ENCODE peak calls at places on chromosomes 6 and 20, in seven cellular contexts. S, A, X, G, C, K and N are unnamed samples.

GRCh38 chr20:7375905-7376304 is 564.4 kb downstream of the HAO1 start:
- DNase-seq in S (peak; percentile 49), A (peak; percentile 3), X (no peak), G (no peak), C (no peak), K (peak; percentile 55), N (no peak)

GRCh38 chr6:3822747-3823445 is 26.3 kb upstream of the FAM50B start:
- DNase-seq in S (peak; percentile 59), A (no peak), X (peak; percentile 54), G (no peak), C (no peak), K (no peak), N (no peak)

GRCh38 chr20:3565851-3566250 is 95.0 kb downstream of the ATRN start:
- DNase-seq in S (no peak), A (no peak), X (no peak), G (no peak), C (no peak), K (no peak), N (no peak)

GRCh38 chr6:14784596-14785360 is 461.1 kb upstream of the JARID2 start:
- DNase-seq in S (no peak), A (no peak), X (no peak), G (no peak), C (no peak), K (no peak), N (no peak)

GRCh38 chr6:10081075-10081474 is 333.8 kb downstream of the TFAP2A start:
- DNase-seq in S (no peak), A (no peak), X (no peak), G (no peak), C (no peak), K (no peak), N (no peak)

GRCh38 chr6:17061097-17061496 is 40.8 kb upstream of the STMND1 start:
- DNase-seq in S (no peak), A (no peak), X (no peak), G (no peak), C (no peak), K (no peak), N (no peak)

GRCh38 chr20:44572551-44573500 is 9.6 kb upstream of the PKIG start:
- DNase-seq in S (peak; percentile 94), A (no peak), X (peak; percentile 92), G (peak; percentile 82), C (no peak), K (peak; percentile 87), N (no peak)

GRCh38 chr6:148998704-148999103 is 251.9 kb downstream of the UST start:
- DNase-seq in S (peak; percentile 65), A (no peak), X (peak; percentile 83), G (no peak), C (no peak), K (peak; percentile 35), N (no peak)

GRCh38 chr6:26205161-26205624 is 118.0 kb downstream of the HFE start:
- DNase-seq in S (peak; percentile 93), A (peak; percentile 73), X (peak; percentile 90), G (peak; percentile 61), C (peak; percentile 72), K (peak; percentile 94), N (no peak)

GRCh38 chr6:109001554-109001953 is 93.1 kb downstream of the SESN1 start:
- DNase-seq in S (no peak), A (no peak), X (no peak), G (no peak), C (no peak), K (peak; percentile 22), N (no peak)

GRCh38 chr6:112040933-112041332 is 13.0 kb upstream of the CCN6 start:
- DNase-seq in S (peak; percentile 42), A (no peak), X (no peak), G (no peak), C (no peak), K (no peak), N (no peak)

GRCh38 chr6:107805504-107805903 is 18.6 kb downstream of the SCML4 start:
- DNase-seq in S (no peak), A (no peak), X (no peak), G (no peak), C (no peak), K (no peak), N (no peak)

GRCh38 chr6:147117580-147117979 is 86.6 kb upstream of the STXBP5 start:
- DNase-seq in S (peak; percentile 45), A (no peak), X (peak; percentile 37), G (no peak), C (no peak), K (peak; percentile 60), N (no peak)

GRCh38 chr6:147624946-147625515 is 116.5 kb downstream of the SAMD5 start:
- DNase-seq in S (peak; percentile 20), A (no peak), X (no peak), G (no peak), C (no peak), K (peak; percentile 12), N (no peak)

GRCh38 chr20:17803765-17804164 is 104.0 kb downstream of the BANF2 start:
- DNase-seq in S (no peak), A (no peak), X (no peak), G (no peak), C (no peak), K (no peak), N (no peak)

DNA sequence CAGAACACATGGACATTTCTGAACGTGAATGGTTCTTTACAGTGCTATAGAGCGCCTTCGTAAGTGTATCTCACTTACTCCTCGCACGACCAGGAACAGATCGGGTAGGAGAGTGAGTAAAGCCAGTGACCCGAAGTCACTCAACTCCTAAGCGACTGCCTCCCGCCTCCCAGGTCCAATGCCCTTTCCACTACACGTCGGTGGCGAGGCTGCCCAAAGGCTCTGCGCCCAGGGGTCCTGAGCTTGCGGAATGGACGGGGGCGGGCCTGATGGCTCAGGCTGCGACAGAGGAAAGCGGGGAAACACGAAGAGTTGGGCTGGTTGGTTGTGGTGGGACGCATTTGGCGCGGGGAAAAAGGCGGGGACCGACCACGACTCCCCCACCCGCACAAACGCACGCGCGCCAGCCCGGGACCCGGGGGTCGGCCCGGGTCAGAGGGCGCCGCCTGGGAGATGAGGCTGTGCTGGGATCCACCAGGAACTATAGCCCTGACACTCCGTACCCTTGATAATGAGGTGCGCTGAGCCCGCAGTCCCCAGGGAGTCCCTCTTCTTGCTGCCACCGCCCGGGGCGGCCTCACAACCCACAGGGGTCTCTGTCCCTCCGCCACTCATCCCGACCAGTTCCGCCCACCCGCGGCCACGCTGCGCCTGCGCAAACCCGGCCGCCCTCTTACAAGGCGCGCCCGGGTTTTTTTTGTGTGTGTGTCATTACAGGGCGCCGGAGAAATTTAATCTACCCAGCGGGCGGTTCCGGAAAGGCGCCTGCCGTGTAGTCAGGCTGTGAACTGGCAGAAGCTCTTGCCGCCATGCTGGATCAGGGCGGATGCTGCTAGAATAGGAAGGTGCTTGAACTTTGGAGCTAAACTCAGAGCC is at the start of gene BLOC1S5:
- DNase-seq in S (peak; percentile 98), A (peak; percentile 90), X (peak; percentile 97), G (peak; percentile 96), C (peak; percentile 98), K (peak; percentile 98), N (peak; percentile 97)
- TF ChIP-seq CTCF in S (no peak), A (peak; percentile 6), X (no peak), G (no peak), C (no peak), K (no peak), N (no peak)

GRCh38 chr20:63957690-63958441 is 1.6 kb upstream of the UCKL1 start:
- DNase-seq in S (peak; percentile 42), A (no peak), X (no peak), G (no peak), C (no peak), K (no peak), N (no peak)

GRCh38 chr20:63955281-63955845 is 853 bp downstream of the UCKL1 start:
- DNase-seq in S (peak; percentile 72), A (peak; percentile 68), X (peak; percentile 31), G (no peak), C (no peak), K (no peak), N (no peak)

GRCh38 chr20:63957004-63957689 is 931 bp upstream of the UCKL1 start:
- DNase-seq in S (peak; percentile 89), A (peak; percentile 71), X (peak; percentile 56), G (no peak), C (peak; percentile 53), K (peak; percentile 75), N (no peak)

GRCh38 chr20:63956664-63957003 is 418 bp upstream of the UCKL1 start:
- DNase-seq in S (no peak), A (no peak), X (no peak), G (no peak), C (no peak), K (no peak), N (no peak)

GRCh38 chr20:63955846-63956663 is at the start of gene UCKL1:
- DNase-seq in S (peak; percentile 97), A (peak; percentile 92), X (peak; percentile 91), G (peak; percentile 91), C (peak; percentile 87), K (peak; percentile 94), N (no peak)
- TF ChIP-seq CTCF in S (no peak), A (no peak), X (no peak), G (no peak), C (no peak), K (no peak), N (no peak)

GRCh38 chr6:34340906-34341480 is 51.5 kb downstream of the NUDT3 start:
- DNase-seq in S (no peak), A (no peak), X (no peak), G (no peak), C (no peak), K (no peak), N (no peak)
- TF ChIP-seq CTCF in S (no peak), A (no peak), X (no peak), G (no peak), C (no peak), K (no peak), N (no peak)

GRCh38 chr6:68873236-68873635 is 238.2 kb downstream of the ADGRB3 start:
- DNase-seq in S (no peak), A (no peak), X (no peak), G (no peak), C (no peak), K (no peak), N (no peak)

GRCh38 chr6:68875403-68875802 is 240.3 kb downstream of the ADGRB3 start:
- DNase-seq in S (no peak), A (no peak), X (no peak), G (no peak), C (no peak), K (no peak), N (no peak)

GRCh38 chr6:68874747-68875146 is 239.7 kb downstream of the ADGRB3 start:
- DNase-seq in S (no peak), A (no peak), X (no peak), G (no peak), C (no peak), K (no peak), N (no peak)

GRCh38 chr6:68880050-68880449 is 245.0 kb downstream of the ADGRB3 start:
- DNase-seq in S (peak; percentile 63), A (no peak), X (no peak), G (no peak), C (no peak), K (no peak), N (no peak)

DNA sequence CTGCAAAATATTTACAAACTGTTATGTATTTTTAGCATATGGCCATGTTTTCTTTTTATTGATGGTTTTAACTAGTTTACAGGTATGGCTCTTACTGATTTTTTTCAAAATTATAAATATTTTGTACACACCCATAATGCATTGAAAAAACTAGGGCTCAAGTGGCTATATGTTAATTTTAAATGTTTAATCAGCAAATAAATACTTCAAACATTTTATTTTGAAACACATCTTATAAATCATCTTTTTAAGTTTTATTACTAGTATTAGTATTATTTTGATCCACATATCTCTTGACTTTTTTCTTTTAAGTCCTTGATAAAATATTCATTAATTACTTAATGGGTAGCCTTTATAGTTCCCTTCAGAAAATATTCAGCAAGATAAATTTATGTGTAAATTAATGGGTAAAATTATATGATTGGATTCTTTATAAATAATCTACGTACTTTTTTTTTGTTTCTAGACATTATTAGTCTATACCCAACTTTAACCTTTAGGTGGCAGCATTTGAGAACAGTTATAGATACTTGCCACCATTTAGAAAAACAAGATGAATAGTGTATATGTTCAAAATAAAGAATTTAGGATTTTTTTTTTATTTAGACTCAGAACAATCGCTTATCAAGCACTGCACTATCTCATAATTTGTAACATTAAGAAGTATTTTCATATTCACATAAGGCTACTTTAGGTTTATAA is 241.9 kb downstream of the ADGRB3 start:
- DNase-seq in S (peak; percentile 33), A (peak; percentile 23), X (peak; percentile 12), G (no peak), C (no peak), K (peak; percentile 47), N (no peak)
- TF ChIP-seq CTCF in S (no peak), A (peak; percentile 23), X (peak; percentile 59), G (no peak), C (peak; percentile 63), K (peak; percentile 46), N (no peak)